ENCODE peak calls at places on chromosomes 6 and 20, in ten cellular contexts. One of them, this sample, is unnamed.

GRCh38 chr6:43054206-43054943 is 724 bp upstream of the CUL7 start:
- DNase-seq in T-helper 1 cell: no peak
- DNase-seq in GM20000: no peak
- DNase-seq in anterior cingulate cortex: no peak
- DNase-seq in dorsolateral prefrontal cortex: no peak
- DNase-seq in activated CD4-positive, alpha-beta T cell treated with anti-CD3 and anti-CD28 coated beads, Interleukin-2, amount 50 U/mL, for 48 hours: no peak
- DNase-seq in A172: no peak
- DNase-seq in upper lobe of left lung: peak
- DNase-seq in DMS153: no peak
- DNase-seq in Right ventricle myocardium inferior: no peak
- DNase-seq in this sample: no peak

GRCh38 chr20:845226-845868 is 11.8 kb downstream of the FAM110A start:
- DNase-seq in anterior cingulate cortex: no peak
- DNase-seq in activated CD4-positive, alpha-beta T cell treated with anti-CD3 and anti-CD28 coated beads, Interleukin-2, amount 50 U/mL, for 48 hours: no peak
- DNase-seq in upper lobe of left lung: peak
- DNase-seq in GM20000: no peak
- DNase-seq in A172: no peak
- DNase-seq in T-helper 1 cell: no peak
- DNase-seq in DMS153: no peak
- DNase-seq in Right ventricle myocardium inferior: no peak
- DNase-seq in dorsolateral prefrontal cortex: no peak
- DNase-seq in this sample: no peak

GRCh38 chr20:51961964-51962761 is 159.8 kb upstream of the SALL4 start:
- DNase-seq in anterior cingulate cortex: no peak
- DNase-seq in A172: no peak
- DNase-seq in DMS153: no peak
- DNase-seq in activated CD4-positive, alpha-beta T cell treated with anti-CD3 and anti-CD28 coated beads, Interleukin-2, amount 50 U/mL, for 48 hours: no peak
- DNase-seq in upper lobe of left lung: no peak
- DNase-seq in Right ventricle myocardium inferior: no peak
- DNase-seq in dorsolateral prefrontal cortex: no peak
- DNase-seq in GM20000: no peak
- DNase-seq in T-helper 1 cell: no peak
- DNase-seq in this sample: no peak

GRCh38 chr6:20403766-20404640 is 2.3 kb downstream of the E2F3 start:
- DNase-seq in anterior cingulate cortex: no peak
- DNase-seq in GM20000: peak
- DNase-seq in Right ventricle myocardium inferior: peak
- DNase-seq in upper lobe of left lung: no peak
- DNase-seq in dorsolateral prefrontal cortex: no peak
- DNase-seq in A172: peak
- DNase-seq in DMS153: peak
- DNase-seq in T-helper 1 cell: no peak
- DNase-seq in activated CD4-positive, alpha-beta T cell treated with anti-CD3 and anti-CD28 coated beads, Interleukin-2, amount 50 U/mL, for 48 hours: peak
- DNase-seq in this sample: peak

GRCh38 chr6:44234101-44235090 is 11.0 kb downstream of the SLC29A1 start:
- DNase-seq in upper lobe of left lung: peak
- DNase-seq in DMS153: no peak
- DNase-seq in T-helper 1 cell: no peak
- DNase-seq in Right ventricle myocardium inferior: peak
- DNase-seq in A172: peak
- DNase-seq in GM20000: peak
- DNase-seq in activated CD4-positive, alpha-beta T cell treated with anti-CD3 and anti-CD28 coated beads, Interleukin-2, amount 50 U/mL, for 48 hours: no peak
- DNase-seq in dorsolateral prefrontal cortex: peak
- DNase-seq in anterior cingulate cortex: peak
- DNase-seq in this sample: no peak

GRCh38 chr6:27836783-27837635 is 75.2 kb downstream of the OR2B2 start:
- DNase-seq in T-helper 1 cell: peak
- DNase-seq in dorsolateral prefrontal cortex: no peak
- DNase-seq in anterior cingulate cortex: no peak
- DNase-seq in A172: peak
- DNase-seq in activated CD4-positive, alpha-beta T cell treated with anti-CD3 and anti-CD28 coated beads, Interleukin-2, amount 50 U/mL, for 48 hours: peak
- DNase-seq in upper lobe of left lung: no peak
- DNase-seq in Right ventricle myocardium inferior: peak
- DNase-seq in DMS153: peak
- DNase-seq in GM20000: peak
- DNase-seq in this sample: no peak

GRCh38 chr6:159959976-159960384 is 8.9 kb upstream of the IGF2R start:
- DNase-seq in Right ventricle myocardium inferior: no peak
- DNase-seq in A172: no peak
- DNase-seq in DMS153: no peak
- DNase-seq in dorsolateral prefrontal cortex: no peak
- DNase-seq in GM20000: no peak
- DNase-seq in upper lobe of left lung: no peak
- DNase-seq in T-helper 1 cell: no peak
- DNase-seq in anterior cingulate cortex: no peak
- DNase-seq in activated CD4-positive, alpha-beta T cell treated with anti-CD3 and anti-CD28 coated beads, Interleukin-2, amount 50 U/mL, for 48 hours: no peak
- DNase-seq in this sample: no peak

GRCh38 chr20:2699775-2700413 is 7.3 kb downstream of the EBF4 start:
- DNase-seq in GM20000: no peak
- DNase-seq in Right ventricle myocardium inferior: no peak
- DNase-seq in anterior cingulate cortex: no peak
- DNase-seq in upper lobe of left lung: no peak
- DNase-seq in dorsolateral prefrontal cortex: no peak
- DNase-seq in T-helper 1 cell: no peak
- DNase-seq in activated CD4-positive, alpha-beta T cell treated with anti-CD3 and anti-CD28 coated beads, Interleukin-2, amount 50 U/mL, for 48 hours: no peak
- DNase-seq in A172: no peak
- DNase-seq in DMS153: no peak
- DNase-seq in this sample: peak

GRCh38 chr6:142406131-142406530 is 104.3 kb downstream of the ADGRG6 start:
- DNase-seq in DMS153: no peak
- DNase-seq in Right ventricle myocardium inferior: no peak
- DNase-seq in anterior cingulate cortex: no peak
- DNase-seq in upper lobe of left lung: no peak
- DNase-seq in activated CD4-positive, alpha-beta T cell treated with anti-CD3 and anti-CD28 coated beads, Interleukin-2, amount 50 U/mL, for 48 hours: no peak
- DNase-seq in T-helper 1 cell: no peak
- DNase-seq in dorsolateral prefrontal cortex: no peak
- DNase-seq in A172: no peak
- DNase-seq in GM20000: no peak
- DNase-seq in this sample: no peak

GRCh38 chr6:30060634-30060981 is 457 bp upstream of the POLR1H start:
- DNase-seq in dorsolateral prefrontal cortex: peak
- DNase-seq in DMS153: no peak
- DNase-seq in Right ventricle myocardium inferior: peak
- DNase-seq in T-helper 1 cell: no peak
- DNase-seq in A172: no peak
- DNase-seq in GM20000: peak
- DNase-seq in upper lobe of left lung: peak
- DNase-seq in activated CD4-positive, alpha-beta T cell treated with anti-CD3 and anti-CD28 coated beads, Interleukin-2, amount 50 U/mL, for 48 hours: no peak
- DNase-seq in anterior cingulate cortex: peak
- DNase-seq in this sample: no peak

This sample was measured in type B pancreatic cell.